ENCODE peak calls at places on chromosomes 4 and X, in four cellular contexts. U is BJ, R is endothelial cell, L is GM10248. Y is an unnamed sample.

GRCh38 chr4:145279122-145279960 is 99.0 kb upstream of the OTUD4 start:
- DNase-seq in U (peak; percentile 88), R (no peak), L (no peak), Y (no peak)

GRCh38 chr4:10096201-10096975 is 20.2 kb downstream of the WDR1 start:
- DNase-seq in U (peak; percentile 50), R (no peak), L (peak; percentile 86), Y (peak; percentile 80)

GRCh38 chr4:149914521-149915115 is 99.0 kb upstream of the IQCM start:
- DNase-seq in U (no peak), R (peak; percentile 73), L (peak; percentile 45), Y (peak; percentile 32)

GRCh38 chrX:53456254-53456653 is 22.1 kb upstream of the HSD17B10 start:
- DNase-seq in U (no peak), R (no peak), L (no peak), Y (no peak)

GRCh38 chrX:42241421-42241820 is 318.1 kb upstream of the CASK start:
- DNase-seq in U (no peak), R (no peak), L (no peak), Y (no peak)

GRCh38 chr4:16674133-16674532 is 224.3 kb downstream of the LDB2 start:
- DNase-seq in U (no peak), R (no peak), L (no peak), Y (no peak)

GRCh38 chr4:118798658-118799057 is 37.3 kb downstream of the SEC24D start:
- DNase-seq in U (no peak), R (no peak), L (no peak), Y (no peak)

GRCh38 chrX:56366901-56367300 is 134.7 kb downstream of the KLF8 start:
- DNase-seq in U (no peak), R (no peak), L (no peak), Y (no peak)

GRCh38 chr4:7398788-7399432 is 35.8 kb downstream of the PSAPL1 start:
- DNase-seq in U (no peak), R (no peak), L (no peak), Y (no peak)

GRCh38 chr4:97911236-97911906 is 231.9 kb downstream of the STPG2 start:
- DNase-seq in U (no peak), R (no peak), L (no peak), Y (no peak)

GRCh38 chrX:45697591-45697990 is 496.9 kb upstream of the DIPK2B start:
- DNase-seq in U (no peak), R (no peak), L (no peak), Y (peak; percentile 45)

GRCh38 chr4:18518098-18518497 is 496.5 kb upstream of the LCORL start:
- DNase-seq in U (no peak), R (no peak), L (no peak), Y (no peak)

GRCh38 chrX:155757366-155757765 is 123.8 kb upstream of the VAMP7 start:
- DNase-seq in U (no peak), R (no peak), L (no peak), Y (no peak)

GRCh38 chr4:907691-908437 is 24.3 kb downstream of the GAK start:
- DNase-seq in U (no peak), R (no peak), L (no peak), Y (no peak)

GRCh38 chr4:186684889-186685309 is 38.8 kb downstream of the FAT1 start:
- DNase-seq in U (no peak), R (no peak), L (no peak), Y (no peak)

GRCh38 chrX:56120242-56120641 is 111.9 kb upstream of the KLF8 start:
- DNase-seq in U (no peak), R (no peak), L (no peak), Y (no peak)

GRCh38 chr4:33628296-33628695 is 2616.0 kb downstream of the ARAP2 start:
- DNase-seq in U (no peak), R (no peak), L (no peak), Y (no peak)

GRCh38 chr4:5524900-5525299 is 183.5 kb downstream of the EVC2 start:
- DNase-seq in U (peak; percentile 10), R (no peak), L (no peak), Y (no peak)

GRCh38 chr4:3311489-3312171 is 18.8 kb downstream of the RGS12 start:
- DNase-seq in U (no peak), R (no peak), L (no peak), Y (no peak)

GRCh38 chr4:67674098-67674497 is 26.9 kb downstream of the UBA6 start:
- DNase-seq in U (no peak), R (no peak), L (no peak), Y (no peak)
- TF ChIP-seq CTCF in U (no peak), R (peak; percentile 45), L (no peak), Y (no peak)

GRCh38 chrX:99301990-99302389 is 1108.1 kb downstream of the PCDH19 start:
- DNase-seq in U (no peak), R (no peak), L (no peak), Y (no peak)
- TF ChIP-seq CTCF in U (no peak), R (peak; percentile 24), L (peak; percentile 6), Y (no peak)

DNA sequence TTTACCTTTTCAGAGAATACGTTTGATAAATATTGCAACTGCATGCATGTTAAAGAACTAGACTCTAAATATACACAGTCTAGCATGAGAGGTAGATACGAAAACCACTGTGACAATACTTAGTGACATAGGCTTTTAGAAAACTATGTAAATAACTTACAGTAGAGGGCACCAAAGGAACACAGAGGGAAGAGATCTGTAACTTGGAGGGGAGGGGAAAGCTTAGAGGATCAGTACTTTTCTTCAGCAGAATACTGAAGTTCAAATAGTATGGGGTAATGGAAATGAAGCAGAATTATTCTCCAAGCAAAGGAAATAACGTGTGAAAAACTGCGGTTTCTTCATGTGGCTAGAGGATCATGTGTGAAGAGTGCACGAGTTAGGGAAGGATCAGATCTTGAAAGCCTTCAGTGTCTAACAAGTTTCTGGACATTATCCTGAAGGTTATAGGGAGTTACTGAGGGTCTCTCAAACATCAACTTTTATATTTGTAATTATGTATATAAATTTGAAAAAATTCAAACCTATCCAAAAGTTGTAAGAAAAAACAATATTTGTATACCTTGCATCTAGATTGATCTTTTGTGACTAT is 264.3 kb downstream of the NPFFR2 start:
- DNase-seq in U (no peak), R (no peak), L (no peak), Y (peak; percentile 15)
- TF ChIP-seq CTCF in U (peak; percentile 67), R (peak; percentile 48), L (no peak), Y (peak; percentile 76)

DNA sequence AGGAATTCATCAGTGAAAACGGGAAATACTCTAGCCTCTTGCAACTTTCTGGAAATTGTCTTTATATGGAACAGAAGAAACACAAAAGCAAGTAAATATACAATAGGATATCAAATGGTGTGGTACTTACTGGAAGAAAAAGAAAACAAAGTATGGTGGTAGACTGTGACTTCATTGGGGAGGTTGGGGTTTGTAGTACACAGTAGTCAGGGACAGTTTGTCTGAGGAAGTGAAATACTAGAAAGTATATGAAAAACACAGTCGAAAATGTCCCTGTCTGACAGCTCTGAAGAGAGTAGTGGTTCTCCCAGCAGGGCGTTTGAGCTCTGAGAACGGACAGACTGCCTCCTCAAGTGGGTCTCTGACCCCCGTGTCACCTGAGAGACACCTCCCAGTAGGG is 390.0 kb upstream of the NWD2 start:
- DNase-seq in U (no peak), R (no peak), L (peak; percentile 13), Y (no peak)
- TF ChIP-seq CTCF in U (no peak), R (no peak), L (no peak), Y (no peak)

DNA sequence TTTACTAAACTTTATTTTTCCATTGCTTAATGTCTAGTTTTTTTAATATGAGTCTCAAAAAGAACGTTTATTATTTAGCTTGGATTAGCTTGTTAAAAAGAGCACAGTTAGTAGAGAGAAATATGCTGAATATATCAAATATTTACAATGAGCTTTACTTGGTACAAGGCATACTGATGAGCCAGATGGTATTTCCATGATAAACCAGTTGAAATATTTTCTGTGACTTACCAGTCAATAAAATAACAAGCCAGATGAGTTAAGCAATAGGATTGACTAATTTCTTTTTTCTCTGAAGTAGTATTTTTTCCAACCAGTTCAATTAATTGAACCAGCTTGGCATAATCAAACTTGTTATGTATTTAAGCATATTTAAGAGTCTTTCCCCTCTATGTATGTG is 134.1 kb downstream of the KLHL34 start:
- DNase-seq in U (peak; percentile 9), R (no peak), L (no peak), Y (no peak)
- TF ChIP-seq CTCF in U (no peak), R (no peak), L (no peak), Y (no peak)

GRCh38 chrX:130676861-130677260 is 226.1 kb downstream of the ENOX2 start:
- DNase-seq in U (no peak), R (no peak), L (no peak), Y (no peak)
- TF ChIP-seq CTCF in U (no peak), R (no peak), L (no peak), Y (no peak)

GRCh38 chr4:77415689-77416088 is 189.9 kb upstream of the CXCL13 start:
- DNase-seq in U (no peak), R (no peak), L (no peak), Y (no peak)

GRCh38 chr4:77418333-77418732 is 187.3 kb upstream of the CXCL13 start:
- DNase-seq in U (no peak), R (peak; percentile 18), L (no peak), Y (no peak)
- TF ChIP-seq CTCF in U (no peak), R (no peak), L (no peak), Y (peak; percentile 19)

GRCh38 chr4:173829565-173829964 is 299.5 kb upstream of the HAND2 start:
- DNase-seq in U (no peak), R (no peak), L (no peak), Y (no peak)

GRCh38 chr4:173821851-173822250 is 291.8 kb upstream of the HAND2 start:
- DNase-seq in U (peak; percentile 39), R (no peak), L (no peak), Y (no peak)

DNA sequence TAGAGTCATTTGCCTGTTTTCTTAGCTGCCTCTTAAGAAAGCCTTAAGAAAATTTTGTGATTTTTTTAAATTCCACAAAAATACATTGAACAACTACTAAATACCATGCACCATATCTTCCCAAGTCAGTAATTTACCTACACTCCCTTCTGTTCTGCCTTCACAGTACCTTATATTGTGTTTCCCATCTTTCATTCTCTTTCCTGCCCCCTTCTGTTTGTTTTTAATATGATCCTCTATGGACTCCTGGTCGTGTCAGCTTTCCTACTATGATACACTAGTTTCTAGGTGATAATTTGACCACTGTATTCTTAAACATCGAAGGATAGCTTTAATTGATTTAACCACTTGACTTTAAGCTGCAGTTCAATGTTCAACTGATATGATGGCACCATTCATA is 297.7 kb upstream of the HAND2 start:
- DNase-seq in U (no peak), R (no peak), L (no peak), Y (no peak)
- TF ChIP-seq CTCF in U (peak; percentile 11), R (no peak), L (no peak), Y (no peak)

DNA sequence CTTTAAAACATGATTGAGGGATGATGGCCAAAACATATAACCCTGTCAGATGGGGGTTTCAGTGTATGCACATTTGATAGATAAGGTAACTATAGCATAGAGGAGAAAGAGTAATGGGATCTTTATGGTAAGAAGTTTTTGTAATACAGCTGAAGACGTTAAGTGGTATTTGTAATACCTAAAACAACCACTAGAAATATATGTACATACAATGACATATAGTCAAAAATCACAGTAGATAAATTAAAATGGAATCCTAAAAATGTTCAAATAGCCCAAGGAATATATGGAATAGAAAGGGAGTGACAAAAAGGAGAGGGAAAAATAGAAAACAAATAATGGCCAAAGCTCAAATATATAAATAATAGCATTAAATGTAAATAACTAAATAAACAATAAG is 371.3 kb upstream of the FSTL5 start:
- DNase-seq in U (no peak), R (no peak), L (no peak), Y (no peak)
- TF ChIP-seq CTCF in U (no peak), R (peak; percentile 74), L (no peak), Y (no peak)

GRCh38 chrX:1502853-1503252 is 34.1 kb downstream of the P2RY8 start:
- DNase-seq in U (no peak), R (no peak), L (no peak), Y (no peak)
- TF ChIP-seq CTCF in U (no peak), R (no peak), L (no peak), Y (no peak)